ENCODE peak calls at places on chromosome 20, in four cellular contexts. H is uterus; X is NCI-H526 treated with DMSO at 0.1 percent for 48 hours; T is CD8-positive, alpha-beta T cell. L is an unnamed sample.
A peak's percentile ranks its signal among the peaks of the same experiment; 100 is the strongest.

GRCh38 chr20:46130534-46130933 is 12.4 kb downstream of the CD40 start:
- DNase-seq in H (no peak), X (no peak), T (no peak), L (peak; percentile 55)

GRCh38 chr20:49483018-49483705 is 694 bp upstream of the KCNB1 start:
- DNase-seq in H (peak; percentile 37), X (no peak), T (no peak), L (no peak)

GRCh38 chr20:1489764-1490436 is 1.3 kb downstream of the SIRPB2 start:
- DNase-seq in H (no peak), X (no peak), T (no peak), L (peak; percentile 72)

GRCh38 chr20:52025938-52026337 is 165.6 kb downstream of the ZFP64 start:
- DNase-seq in H (no peak), X (no peak), T (no peak), L (no peak)

GRCh38 chr20:37922016-37922415 is 19.1 kb downstream of the VSTM2L start:
- DNase-seq in H (no peak), X (no peak), T (no peak), L (no peak)

GRCh38 chr20:4511776-4512175 is 209.9 kb upstream of the PRND start:
- DNase-seq in H (no peak), X (no peak), T (no peak), L (no peak)

GRCh38 chr20:53735536-53736050 is 142.0 kb upstream of the ZNF217 start:
- DNase-seq in H (no peak), X (peak; percentile 55), T (no peak), L (no peak)

GRCh38 chr20:46438156-46438750 is 31.8 kb upstream of the ELMO2 start:
- DNase-seq in H (no peak), X (peak; percentile 70), T (no peak), L (no peak)

GRCh38 chr20:18360601-18361000 is 72.3 kb downstream of the ZNF133 start:
- DNase-seq in H (no peak), X (no peak), T (no peak), L (no peak)